ENCODE peak calls at places on chromosomes 3 and 15, in seven cellular contexts. S, P, E, K, X, I and T are unnamed samples.

GRCh38 chr3:55173504-55173903 is 245.6 kb upstream of the LRTM1 start:
- DNase-seq in S (no peak), P (no peak), E (no peak), K (no peak), X (no peak), I (no peak), T (no peak)

GRCh38 chr15:80769471-80770355 is 9.5 kb upstream of the CEMIP start:
- DNase-seq in S (no peak), P (no peak), E (no peak), K (no peak), X (no peak), I (no peak), T (no peak)

GRCh38 chr3:50392101-50392715 is 32.9 kb upstream of the TMEM115 start:
- DNase-seq in S (no peak), P (no peak), E (no peak), K (no peak), X (no peak), I (no peak), T (no peak)

GRCh38 chr3:143070977-143071551 is 48.5 kb upstream of the CHST2 start:
- DNase-seq in S (no peak), P (no peak), E (no peak), K (no peak), X (no peak), I (peak; percentile 85), T (no peak)

GRCh38 chr3:143237036-143237688 is 117.6 kb downstream of the CHST2 start:
- DNase-seq in S (no peak), P (no peak), E (no peak), K (no peak), X (no peak), I (no peak), T (no peak)

GRCh38 chr15:66700802-66701421 is 1.1 kb upstream of the SMAD6 start:
- DNase-seq in S (peak; percentile 96), P (peak; percentile 87), E (peak; percentile 93), K (peak; percentile 98), X (peak; percentile 84), I (peak; percentile 94), T (peak; percentile 99)

GRCh38 chr3:190492966-190493365 is 20.9 kb upstream of the IL1RAP start:
- DNase-seq in S (no peak), P (no peak), E (no peak), K (no peak), X (no peak), I (no peak), T (no peak)

GRCh38 chr15:46316024-46316423 is 681.2 kb downstream of the SQOR start:
- DNase-seq in S (no peak), P (no peak), E (no peak), K (no peak), X (no peak), I (no peak), T (no peak)

GRCh38 chr3:164452707-164453106 is 625.6 kb downstream of the SI start:
- DNase-seq in S (no peak), P (no peak), E (no peak), K (no peak), X (no peak), I (peak; percentile 56), T (no peak)

GRCh38 chr3:43857361-43858051 is 166.8 kb downstream of the ABHD5 start:
- DNase-seq in S (no peak), P (no peak), E (no peak), K (peak; percentile 68), X (no peak), I (no peak), T (peak; percentile 44)

GRCh38 chr15:62624541-62625399 is 417.8 kb upstream of the TPM1 start:
- DNase-seq in S (no peak), P (no peak), E (no peak), K (no peak), X (no peak), I (peak; percentile 62), T (no peak)

GRCh38 chr3:125319765-125320164 is 55.4 kb downstream of the ZNF148 start:
- DNase-seq in S (no peak), P (no peak), E (no peak), K (no peak), X (no peak), I (no peak), T (no peak)

GRCh38 chr3:178593786-178594185 is 57.5 kb downstream of the KCNMB2 start:
- DNase-seq in S (no peak), P (no peak), E (no peak), K (no peak), X (no peak), I (no peak), T (no peak)

GRCh38 chr3:111045564-111045963 is 26.1 kb upstream of the NECTIN3 start:
- DNase-seq in S (no peak), P (no peak), E (no peak), K (no peak), X (no peak), I (peak; percentile 12), T (no peak)

GRCh38 chr3:155730843-155731242 is 14.0 kb downstream of the PLCH1 start:
- DNase-seq in S (no peak), P (no peak), E (no peak), K (no peak), X (no peak), I (no peak), T (no peak)

GRCh38 chr3:79598594-79598993 is 169.2 kb downstream of the ROBO1 start:
- DNase-seq in S (no peak), P (peak; percentile 94), E (no peak), K (no peak), X (no peak), I (peak; percentile 30), T (no peak)

GRCh38 chr3:46456118-46456517 is 8.6 kb downstream of the LTF start:
- DNase-seq in S (no peak), P (no peak), E (no peak), K (no peak), X (no peak), I (no peak), T (no peak)

GRCh38 chr3:66499881-66500574 is 794 bp downstream of the LRIG1 start:
- DNase-seq in S (no peak), P (no peak), E (peak; percentile 63), K (no peak), X (no peak), I (peak; percentile 40), T (no peak)

GRCh38 chr3:53733433-53733832 is 112.8 kb downstream of the CHDH start:
- DNase-seq in S (no peak), P (no peak), E (no peak), K (no peak), X (no peak), I (no peak), T (no peak)

GRCh38 chr3:14473411-14473891 is 66.7 kb downstream of the GRIP2 start:
- DNase-seq in S (no peak), P (no peak), E (no peak), K (no peak), X (no peak), I (no peak), T (no peak)

GRCh38 chr3:29255854-29256696 is 24.8 kb upstream of the RBMS3 start:
- DNase-seq in S (no peak), P (no peak), E (no peak), K (no peak), X (no peak), I (peak; percentile 40), T (no peak)

GRCh38 chr15:68384451-68385239 is 47.3 kb downstream of the ITGA11 start:
- DNase-seq in S (no peak), P (no peak), E (no peak), K (peak; percentile 91), X (peak; percentile 81), I (peak; percentile 98), T (peak; percentile 72)

GRCh38 chr15:70269991-70270751 is 172.5 kb upstream of the TLE3 start:
- DNase-seq in S (no peak), P (no peak), E (no peak), K (no peak), X (no peak), I (no peak), T (no peak)

GRCh38 chr15:78203346-78204225 is 30.8 kb downstream of the ACSBG1 start:
- DNase-seq in S (no peak), P (no peak), E (no peak), K (no peak), X (no peak), I (no peak), T (peak; percentile 71)

GRCh38 chr3:11305509-11305908 is 33.3 kb downstream of the ATG7 start:
- DNase-seq in S (no peak), P (no peak), E (no peak), K (no peak), X (no peak), I (peak; percentile 29), T (no peak)

GRCh38 chr15:47386459-47386858 is 330.8 kb upstream of the SEMA6D start:
- DNase-seq in S (no peak), P (no peak), E (no peak), K (no peak), X (no peak), I (no peak), T (no peak)

GRCh38 chr3:115095236-115095635 is 51.9 kb downstream of the ZBTB20 start:
- DNase-seq in S (no peak), P (no peak), E (no peak), K (no peak), X (no peak), I (no peak), T (no peak)

GRCh38 chr3:125067225-125067624 is 11.4 kb upstream of the HEG1 start:
- DNase-seq in S (no peak), P (no peak), E (no peak), K (no peak), X (no peak), I (no peak), T (no peak)

GRCh38 chr3:6640907-6641306 is 220.0 kb upstream of the GRM7 start:
- DNase-seq in S (no peak), P (no peak), E (no peak), K (no peak), X (no peak), I (no peak), T (no peak)

GRCh38 chr3:72306800-72307341 is 521.9 kb upstream of the PROK2 start:
- DNase-seq in S (no peak), P (peak; percentile 86), E (no peak), K (no peak), X (no peak), I (no peak), T (no peak)

GRCh38 chr3:172134352-172134751 is 95.0 kb downstream of the FNDC3B start:
- DNase-seq in S (no peak), P (no peak), E (no peak), K (no peak), X (no peak), I (no peak), T (no peak)

GRCh38 chr3:18354706-18355105 is 70.4 kb downstream of the SATB1 start:
- DNase-seq in S (no peak), P (no peak), E (no peak), K (no peak), X (no peak), I (no peak), T (no peak)

GRCh38 chr3:183745300-183746098 is 47.9 kb downstream of the YEATS2 start:
- DNase-seq in S (no peak), P (no peak), E (no peak), K (no peak), X (peak; percentile 57), I (peak; percentile 40), T (no peak)